ENCODE peak calls at places on chromosomes 5 and 9, in eight cellular contexts. J is AG09309, S is gastrocnemius medialis, X is astrocyte of the spinal cord, O is cardiac fibroblast, I is HFF-Myc, V is pancreas, B is neuronal stem cell. P is an unnamed sample.
A peak's percentile ranks its signal among the peaks of the same experiment; 100 is the strongest.

GRCh38 chr5:127409236-127409921 is 108.1 kb upstream of the PRRC1 start:
- DNase-seq in X (peak; percentile 38), J (no peak), I (no peak), V (no peak), O (no peak), S (peak; percentile 83), B (no peak), P (no peak)

GRCh38 chr5:125484272-125485002 is 738.0 kb upstream of the ZNF608 start:
- DNase-seq in O (peak; percentile 91), V (peak; percentile 46), X (peak; percentile 99), B (no peak), S (peak; percentile 86), I (peak; percentile 87), J (peak; percentile 77), P (peak; percentile 97)

GRCh38 chr9:137797206-137798120 is 80.1 kb upstream of the CACNA1B start:
- DNase-seq in I (no peak), J (no peak), B (no peak), V (no peak), S (no peak), X (no peak), O (no peak), P (no peak)

GRCh38 chr5:159894149-159894720 is 22.0 kb upstream of the ADRA1B start:
- DNase-seq in O (no peak), J (no peak), B (no peak), V (no peak), S (no peak), X (no peak), I (peak; percentile 32), P (no peak)

GRCh38 chr9:104342552-104342951 is 161.5 kb upstream of the OR13F1 start:
- DNase-seq in J (no peak), S (no peak), O (no peak), V (no peak), X (no peak), B (no peak), I (no peak), P (no peak)

GRCh38 chr9:130756460-130757152 is 63.0 kb downstream of the EXOSC2 start:
- DNase-seq in J (no peak), O (no peak), V (no peak), X (no peak), S (no peak), B (no peak), I (no peak), P (no peak)

GRCh38 chr5:103569313-103570060 is 6.9 kb upstream of the NUDT12 start:
- DNase-seq in O (peak; percentile 12), J (no peak), V (peak; percentile 54), S (no peak), I (no peak), X (no peak), B (no peak), P (no peak)

GRCh38 chr9:36894695-36895310 is 139.3 kb downstream of the PAX5 start:
- DNase-seq in B (no peak), J (no peak), V (no peak), O (no peak), S (no peak), X (no peak), I (no peak), P (no peak)

GRCh38 chr9:117546894-117547293 is 132.0 kb upstream of the ASTN2 start:
- DNase-seq in I (no peak), O (no peak), S (no peak), X (no peak), J (no peak), V (peak; percentile 48), B (no peak), P (no peak)

GRCh38 chr9:134135343-134136116 is at the start of gene WDR5:
- DNase-seq in I (peak; percentile 56), B (peak; percentile 87), X (peak; percentile 86), V (peak; percentile 99), S (peak; percentile 90), J (peak; percentile 37), O (peak; percentile 90), P (peak; percentile 64)

GRCh38 chr5:110785356-110785755 is 46.5 kb downstream of the SLC25A46 start:
- DNase-seq in X (peak; percentile 15), B (no peak), V (no peak), J (peak; percentile 62), S (no peak), O (peak; percentile 92), I (no peak), P (peak; percentile 91)

GRCh38 chr9:124291801-124292396 is 34.1 kb downstream of the NEK6 start:
- DNase-seq in J (no peak), V (no peak), B (no peak), X (no peak), O (no peak), S (no peak), I (no peak), P (no peak)

GRCh38 chr9:87256973-87257372 is 240.7 kb upstream of the DAPK1 start:
- DNase-seq in X (peak; percentile 50), O (peak; percentile 28), S (no peak), B (no peak), I (no peak), V (no peak), J (no peak), P (no peak)

GRCh38 chr5:74483001-74483400 is 157.5 kb downstream of the ENC1 start:
- DNase-seq in V (no peak), O (no peak), J (no peak), X (no peak), S (no peak), I (no peak), B (no peak), P (no peak)

GRCh38 chr9:37486616-37487544 is 1.1 kb downstream of the POLR1E start:
- DNase-seq in O (peak; percentile 94), X (peak; percentile 93), I (no peak), J (peak; percentile 82), V (no peak), S (no peak), B (no peak), P (peak; percentile 92)

GRCh38 chr5:173565491-173566038 is 50.9 kb downstream of the BOD1 start:
- DNase-seq in V (no peak), B (no peak), I (no peak), S (no peak), X (no peak), O (no peak), J (no peak), P (no peak)

GRCh38 chr9:133950206-133950915 is 41.8 kb downstream of the VAV2 start:
- DNase-seq in O (peak; percentile 56), X (no peak), S (no peak), I (peak; percentile 16), B (no peak), V (peak; percentile 46), J (no peak), P (no peak)

GRCh38 chr5:153084476-153084875 is 406.0 kb upstream of the GRIA1 start:
- DNase-seq in O (no peak), J (no peak), X (no peak), S (no peak), B (no peak), V (no peak), I (no peak), P (no peak)

GRCh38 chr5:159099049-159099760 is 511 bp downstream of the EBF1 start:
- DNase-seq in O (peak; percentile 50), V (peak; percentile 70), S (no peak), X (peak; percentile 67), B (peak; percentile 53), I (no peak), J (peak; percentile 10), P (no peak)

GRCh38 chr5:174414315-174414710 is 310.1 kb upstream of the MSX2 start:
- DNase-seq in O (no peak), B (no peak), X (no peak), J (no peak), V (no peak), S (no peak), I (no peak), P (no peak)

GRCh38 chr5:40437452-40437861 is 242.3 kb upstream of the PTGER4 start:
- DNase-seq in B (no peak), I (no peak), X (peak; percentile 80), J (peak; percentile 50), V (no peak), S (no peak), O (peak; percentile 91), P (peak; percentile 58)

GRCh38 chr5:80216096-80216495 is 39.8 kb downstream of the SERINC5 start:
- DNase-seq in J (no peak), B (no peak), I (no peak), S (no peak), X (no peak), O (no peak), V (no peak), P (no peak)

GRCh38 chr9:36878986-36879982 is 154.8 kb downstream of the PAX5 start:
- DNase-seq in B (no peak), V (peak; percentile 46), O (no peak), X (no peak), J (no peak), S (no peak), I (no peak), P (no peak)

GRCh38 chr5:112205840-112206239 is 213.2 kb downstream of the EPB41L4A start:
- DNase-seq in S (no peak), I (no peak), J (no peak), X (no peak), V (no peak), B (no peak), O (no peak), P (no peak)
- H3K4me3 ChIP-seq in S (no peak overlapping the region), I (no peak overlapping the region), J (no peak overlapping the region), X (no peak overlapping the region), V (no peak overlapping the region), B (no peak overlapping the region), O (no peak overlapping the region), P (no peak overlapping the region)

DNA sequence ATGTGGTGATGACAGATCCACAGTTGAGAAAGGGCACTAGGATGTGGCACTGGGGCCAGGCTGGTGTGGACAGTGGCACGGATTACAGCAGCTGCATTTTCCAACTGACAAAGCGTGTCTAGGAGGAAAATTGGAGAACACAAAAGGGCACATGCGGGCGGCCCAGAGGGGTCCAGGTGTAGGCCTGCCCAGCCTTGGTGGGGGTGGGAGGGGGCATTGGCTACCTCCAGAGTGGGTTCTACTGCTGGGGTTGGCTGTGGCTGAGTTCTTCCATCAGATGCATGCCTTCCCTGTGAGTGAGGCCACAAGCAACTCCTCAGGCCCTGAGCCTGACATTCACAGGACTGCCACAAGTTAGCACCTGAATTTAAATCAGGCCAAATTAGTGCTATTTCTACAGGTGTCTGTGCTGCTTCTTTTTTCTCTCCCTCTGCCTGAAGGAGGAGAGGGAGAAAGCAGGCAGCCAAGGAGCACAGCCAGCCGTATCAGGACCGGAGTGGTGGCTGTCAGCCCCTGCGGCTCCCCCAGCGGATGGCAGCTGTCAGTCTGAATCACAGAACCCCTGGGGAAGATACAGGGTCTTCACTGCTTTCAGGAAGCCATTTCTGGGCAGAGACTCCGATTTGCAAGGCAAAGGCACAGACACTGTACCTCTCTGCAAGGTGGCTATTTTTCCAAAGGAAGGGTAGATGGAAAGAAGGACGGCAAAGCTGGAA is 464.2 kb downstream of the SPOCK1 start:
- DNase-seq in B (no peak), V (no peak), O (no peak), J (no peak), X (no peak), S (no peak), I (no peak), P (no peak)
- H3K4me3 ChIP-seq in B (no peak overlapping the region), V (no peak overlapping the region), O (no peak overlapping the region), J (no peak overlapping the region), X (no peak overlapping the region), S (no peak overlapping the region), I (no peak overlapping the region), P (no peak overlapping the region)

GRCh38 chr9:12538842-12539584 is 154.2 kb upstream of the TYRP1 start:
- DNase-seq in J (no peak), O (no peak), I (no peak), B (no peak), X (no peak), V (peak; percentile 64), S (no peak), P (no peak)
- H3K4me3 ChIP-seq in J (no peak overlapping the region), O (no peak overlapping the region), I (no peak overlapping the region), B (no peak overlapping the region), X (no peak overlapping the region), V (peak overlapping the region; percentile 35), S (no peak overlapping the region), P (no peak overlapping the region)

GRCh38 chr5:9473624-9474023 is 72.3 kb downstream of the SEMA5A start:
- DNase-seq in S (no peak), X (no peak), O (no peak), V (no peak), J (no peak), I (peak; percentile 80), B (no peak), P (no peak)
- H3K4me3 ChIP-seq in S (no peak overlapping the region), X (no peak overlapping the region), O (no peak overlapping the region), V (no peak overlapping the region), J (no peak overlapping the region), I (no peak overlapping the region), B (no peak overlapping the region), P (no peak overlapping the region)

P was measured in skeletal muscle cell.